ENCODE peak calls at places on chromosomes 3 and 15, in ten cellular contexts. R, I, V, L, S, H, E, Y, M and Q are unnamed samples.

GRCh38 chr3:15796331-15796730 is 1.4 kb downstream of the ANKRD28 start:
- DNase-seq in R (no peak), I (no peak), V (no peak), L (no peak), S (no peak), H (no peak), E (no peak), Y (no peak), M (no peak), Q (no peak)

GRCh38 chr15:85479071-85479647 is 98.8 kb downstream of the AKAP13 start:
- DNase-seq in R (no peak), I (peak), V (no peak), L (no peak), S (peak), H (peak), E (peak), Y (no peak), M (peak), Q (no peak)

GRCh38 chr15:73994912-73995622 is 551 bp downstream of the PML start:
- DNase-seq in R (no peak), I (no peak), V (no peak), L (no peak), S (no peak), H (peak), E (peak), Y (peak), M (no peak), Q (no peak)

GRCh38 chr15:85477730-85478129 is 97.3 kb downstream of the AKAP13 start:
- DNase-seq in R (no peak), I (peak), V (no peak), L (no peak), S (peak), H (peak), E (peak), Y (no peak), M (no peak), Q (no peak)

GRCh38 chr15:75062706-75063105 is 39.3 kb downstream of the PPCDC start:
- DNase-seq in R (no peak), I (no peak), V (no peak), L (no peak), S (no peak), H (no peak), E (no peak), Y (no peak), M (no peak), Q (no peak)

GRCh38 chr15:55253580-55253979 is 36.0 kb downstream of the RAB27A start:
- DNase-seq in R (no peak), I (peak), V (no peak), L (no peak), S (peak), H (peak), E (peak), Y (no peak), M (no peak), Q (no peak)

GRCh38 chr3:197525706-197526105 is 30.1 kb downstream of the BDH1 start:
- DNase-seq in R (no peak), I (no peak), V (no peak), L (no peak), S (peak), H (no peak), E (peak), Y (no peak), M (no peak), Q (no peak)

GRCh38 chr3:147387550-147388394 is 18.6 kb downstream of the ZIC4 start:
- DNase-seq in R (no peak), I (no peak), V (no peak), L (no peak), S (no peak), H (peak), E (no peak), Y (no peak), M (no peak), Q (no peak)

GRCh38 chr3:38551026-38551832 is 55.1 kb downstream of the EXOG start:
- DNase-seq in R (no peak), I (no peak), V (no peak), L (no peak), S (no peak), H (no peak), E (no peak), Y (no peak), M (no peak), Q (no peak)

GRCh38 chr15:81889480-81889871 is 156.3 kb downstream of the MEX3B start:
- DNase-seq in R (no peak), I (no peak), V (no peak), L (no peak), S (no peak), H (no peak), E (no peak), Y (no peak), M (no peak), Q (no peak)

GRCh38 chr3:16174389-16174788 is at the start of gene GALNT15:
- DNase-seq in R (no peak), I (no peak), V (peak), L (peak), S (peak), H (peak), E (peak), Y (no peak), M (no peak), Q (peak)

GRCh38 chr3:79326642-79327041 is 441.2 kb downstream of the ROBO1 start:
- DNase-seq in R (no peak), I (no peak), V (no peak), L (no peak), S (peak), H (no peak), E (peak), Y (no peak), M (no peak), Q (no peak)

GRCh38 chr15:71687902-71688508 is 122.3 kb upstream of the NR2E3 start:
- DNase-seq in R (no peak), I (no peak), V (no peak), L (peak), S (peak), H (peak), E (peak), Y (no peak), M (no peak), Q (no peak)

GRCh38 chr15:87752250-87752951 is 504.1 kb downstream of the NTRK3 start:
- DNase-seq in R (no peak), I (peak), V (no peak), L (peak), S (peak), H (peak), E (peak), Y (no peak), M (no peak), Q (peak)

GRCh38 chr3:19934098-19934566 is at the start of gene EFHB:
- DNase-seq in R (no peak), I (peak), V (peak), L (no peak), S (peak), H (no peak), E (peak), Y (no peak), M (peak), Q (no peak)

GRCh38 chr3:11532865-11533490 is 110.7 kb downstream of the VGLL4 start:
- DNase-seq in R (no peak), I (no peak), V (no peak), L (peak), S (peak), H (no peak), E (peak), Y (no peak), M (no peak), Q (no peak)

GRCh38 chr3:73623996-73624362 is 762 bp downstream of the PDZRN3 start:
- DNase-seq in R (no peak), I (no peak), V (peak), L (no peak), S (peak), H (peak), E (peak), Y (no peak), M (peak), Q (no peak)

GRCh38 chr15:77421370-77421700 is 647 bp downstream of the HMG20A start:
- DNase-seq in R (no peak), I (peak), V (peak), L (no peak), S (no peak), H (peak), E (no peak), Y (no peak), M (no peak), Q (no peak)

GRCh38 chr15:88208305-88208704 is 48.2 kb downstream of the NTRK3 start:
- DNase-seq in R (no peak), I (no peak), V (no peak), L (no peak), S (no peak), H (no peak), E (no peak), Y (no peak), M (no peak), Q (no peak)

GRCh38 chr15:97815841-97816240 is 144.7 kb upstream of the ARRDC4 start:
- DNase-seq in R (no peak), I (no peak), V (no peak), L (no peak), S (no peak), H (no peak), E (no peak), Y (no peak), M (no peak), Q (no peak)